ENCODE peak calls at places on chromosomes 12 and 14, in five cellular contexts. One of them, this sample, is unnamed.
A peak's percentile ranks its signal among the peaks of the same experiment; 100 is the strongest.

GRCh38 chr14:31243860-31244259 is 36.3 kb upstream of the HECTD1 start:
- DNase-seq in K562: no peak
- DNase-seq in HepG2: no peak
- DNase-seq in A549: no peak
- DNase-seq in IMR-90: no peak
- DNase-seq in this sample: no peak

GRCh38 chr12:69639400-69640016 is 28.8 kb upstream of the LRRC10 start:
- DNase-seq in IMR-90: peak; percentile 67
- DNase-seq in A549: peak; percentile 79
- DNase-seq in HepG2: peak; percentile 52
- DNase-seq in K562: peak; percentile 80
- DNase-seq in this sample: peak; percentile 36

GRCh38 chr12:11545438-11546330 is 103.8 kb upstream of the ETV6 start:
- DNase-seq in A549: no peak
- DNase-seq in IMR-90: no peak
- DNase-seq in K562: no peak
- DNase-seq in HepG2: no peak
- DNase-seq in this sample: no peak

GRCh38 chr12:119687344-119687865 is 19.5 kb downstream of the PRKAB1 start:
- DNase-seq in A549: no peak
- DNase-seq in HepG2: no peak
- DNase-seq in IMR-90: no peak
- DNase-seq in K562: no peak
- DNase-seq in this sample: no peak

GRCh38 chr14:35337557-35338255 is 45.5 kb downstream of the PSMA6 start:
- DNase-seq in IMR-90: no peak
- DNase-seq in A549: peak; percentile 42
- DNase-seq in HepG2: no peak
- DNase-seq in K562: no peak
- DNase-seq in this sample: no peak

GRCh38 chr12:27966870-27967269 is 5.7 kb downstream of the PTHLH start:
- DNase-seq in K562: peak; percentile 68
- DNase-seq in IMR-90: peak; percentile 99
- DNase-seq in A549: peak; percentile 91
- DNase-seq in HepG2: peak; percentile 20
- DNase-seq in this sample: no peak

GRCh38 chr12:27555316-27555715 is 31.3 kb downstream of the PPFIBP1 start:
- DNase-seq in A549: no peak
- DNase-seq in K562: no peak
- DNase-seq in IMR-90: no peak
- DNase-seq in HepG2: no peak
- DNase-seq in this sample: no peak

GRCh38 chr14:58805605-58806358 is 168.0 kb downstream of the DACT1 start:
- DNase-seq in K562: no peak
- DNase-seq in IMR-90: peak; percentile 44
- DNase-seq in HepG2: no peak
- DNase-seq in A549: no peak
- DNase-seq in this sample: no peak

GRCh38 chr14:72665259-72665658 is 228.6 kb downstream of the DPF3 start:
- DNase-seq in IMR-90: peak; percentile 100
- DNase-seq in A549: peak; percentile 74
- DNase-seq in K562: no peak
- DNase-seq in HepG2: peak; percentile 7
- DNase-seq in this sample: no peak

GRCh38 chr12:131230340-131231099 is 276.8 kb downstream of the ADGRD1 start:
- DNase-seq in IMR-90: no peak
- DNase-seq in K562: peak; percentile 58
- DNase-seq in A549: no peak
- DNase-seq in HepG2: no peak
- DNase-seq in this sample: no peak

GRCh38 chr12:89064780-89065179 is 287.5 kb downstream of the DUSP6 start:
- DNase-seq in K562: no peak
- DNase-seq in A549: peak; percentile 6
- DNase-seq in HepG2: no peak
- DNase-seq in IMR-90: peak; percentile 71
- DNase-seq in this sample: no peak

GRCh38 chr14:103545219-103545914 is 16.4 kb downstream of the TRMT61A start:
- DNase-seq in HepG2: no peak
- DNase-seq in A549: no peak
- DNase-seq in IMR-90: no peak
- DNase-seq in K562: no peak
- DNase-seq in this sample: no peak

GRCh38 chr12:3445127-3445978 is 45.6 kb upstream of the PRMT8 start:
- DNase-seq in HepG2: no peak
- DNase-seq in A549: no peak
- DNase-seq in IMR-90: no peak
- DNase-seq in K562: no peak
- DNase-seq in this sample: no peak

GRCh38 chr12:90393654-90394053 is 561.3 kb downstream of the CCER1 start:
- DNase-seq in K562: no peak
- DNase-seq in HepG2: no peak
- DNase-seq in IMR-90: no peak
- DNase-seq in A549: no peak
- DNase-seq in this sample: no peak

GRCh38 chr14:61080591-61081010 is 99.6 kb downstream of the SLC38A6 start:
- DNase-seq in A549: no peak
- DNase-seq in K562: no peak
- DNase-seq in HepG2: no peak
- DNase-seq in IMR-90: peak; percentile 83
- DNase-seq in this sample: no peak

GRCh38 chr12:124456652-124457152 is 110.7 kb downstream of the NCOR2 start:
- DNase-seq in HepG2: no peak
- DNase-seq in A549: no peak
- DNase-seq in IMR-90: no peak
- DNase-seq in K562: no peak
- DNase-seq in this sample: no peak

GRCh38 chr14:89252887-89253532 is 164.0 kb downstream of the FOXN3 start:
- DNase-seq in K562: no peak
- DNase-seq in A549: peak; percentile 11
- DNase-seq in HepG2: no peak
- DNase-seq in IMR-90: peak; percentile 11
- DNase-seq in this sample: peak; percentile 17

GRCh38 chr14:47278233-47278842 is 397.1 kb downstream of the MDGA2 start:
- DNase-seq in K562: peak; percentile 5
- DNase-seq in HepG2: peak; percentile 11
- DNase-seq in IMR-90: no peak
- DNase-seq in A549: peak; percentile 31
- DNase-seq in this sample: peak; percentile 82

GRCh38 chr12:14710632-14711324 is 14.4 kb upstream of the GUCY2C start:
- DNase-seq in A549: no peak
- DNase-seq in IMR-90: no peak
- DNase-seq in HepG2: no peak
- DNase-seq in K562: no peak
- DNase-seq in this sample: no peak

GRCh38 chr12:42332301-42332894 is 6.4 kb downstream of the PPHLN1 start:
- DNase-seq in K562: peak; percentile 42
- DNase-seq in IMR-90: peak; percentile 51
- DNase-seq in A549: peak; percentile 66
- DNase-seq in HepG2: peak; percentile 34
- DNase-seq in this sample: no peak

GRCh38 chr12:56157201-56158028 is 744 bp upstream of the MYL6 start:
- DNase-seq in IMR-90: peak; percentile 83
- DNase-seq in K562: no peak
- DNase-seq in HepG2: peak; percentile 92
- DNase-seq in A549: peak; percentile 87
- DNase-seq in this sample: peak; percentile 79

GRCh38 chr12:109153711-109154434 is 37.5 kb downstream of the ACACB start:
- DNase-seq in K562: peak; percentile 29
- DNase-seq in HepG2: peak; percentile 49
- DNase-seq in A549: no peak
- DNase-seq in IMR-90: no peak
- DNase-seq in this sample: no peak

GRCh38 chr14:92143309-92143708 is 21.5 kb downstream of the CPSF2 start:
- DNase-seq in A549: no peak
- DNase-seq in K562: no peak
- DNase-seq in HepG2: no peak
- DNase-seq in IMR-90: no peak
- DNase-seq in this sample: no peak

GRCh38 chr12:133130808-133131128 is 341 bp downstream of the ZNF10 start:
- DNase-seq in K562: peak; percentile 14
- DNase-seq in A549: no peak
- DNase-seq in HepG2: no peak
- DNase-seq in IMR-90: no peak
- DNase-seq in this sample: no peak

GRCh38 chr12:114476159-114476558 is 70.2 kb upstream of the TBX5 start:
- DNase-seq in K562: peak; percentile 19
- DNase-seq in HepG2: peak; percentile 40
- DNase-seq in IMR-90: peak; percentile 66
- DNase-seq in A549: peak; percentile 49
- DNase-seq in this sample: no peak

GRCh38 chr12:20148241-20148640 is 220.1 kb upstream of the PDE3A start:
- DNase-seq in A549: no peak
- DNase-seq in HepG2: no peak
- DNase-seq in K562: no peak
- DNase-seq in IMR-90: no peak
- DNase-seq in this sample: no peak

GRCh38 chr14:102940729-102941362 is 18.4 kb downstream of the AMN start:
- DNase-seq in K562: no peak
- DNase-seq in IMR-90: no peak
- DNase-seq in HepG2: no peak
- DNase-seq in A549: no peak
- DNase-seq in this sample: no peak

GRCh38 chr12:85369365-85370154 is 89.5 kb downstream of the ALX1 start:
- DNase-seq in HepG2: no peak
- DNase-seq in K562: no peak
- DNase-seq in IMR-90: no peak
- DNase-seq in A549: no peak
- DNase-seq in this sample: no peak

DNA sequence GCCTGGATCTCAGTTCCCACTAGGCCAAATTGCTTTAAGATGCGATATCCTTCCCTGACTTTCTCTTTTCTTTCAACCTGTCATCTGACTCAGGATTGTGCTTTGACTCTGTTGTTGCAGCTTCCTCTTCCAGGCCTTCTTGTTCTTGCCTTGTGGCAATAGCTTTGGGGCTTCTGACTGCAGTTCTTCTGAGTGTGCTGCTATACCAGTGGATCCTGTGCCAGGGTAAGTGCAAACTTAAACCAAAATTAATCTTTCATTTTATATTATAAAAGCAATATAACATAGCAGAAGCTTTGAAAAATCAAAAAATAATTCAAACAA is 2.7 kb downstream of the KLRG1 start:
- DNase-seq in A549: no peak
- DNase-seq in HepG2: no peak
- DNase-seq in IMR-90: no peak
- DNase-seq in K562: no peak
- DNase-seq in this sample: no peak
- H3K4me1 ChIP-seq in A549: no peaks in the 10 kb centered on the region
- H3K4me1 ChIP-seq in HepG2: peaks cover 12% of the 10 kb centered on the region
- H3K4me1 ChIP-seq in IMR-90: no peaks in the 10 kb centered on the region
- H3K4me1 ChIP-seq in K562: no peaks in the 10 kb centered on the region
- H3K4me1 ChIP-seq in this sample: no peaks in the 10 kb centered on the region

GRCh38 chr14:71021347-71022014 is 114.2 kb downstream of the PCNX1 start:
- DNase-seq in HepG2: no peak
- DNase-seq in IMR-90: peak; percentile 83
- DNase-seq in K562: no peak
- DNase-seq in A549: peak; percentile 19
- DNase-seq in this sample: no peak
- TF ChIP-seq MAFK in HepG2: no peak
- TF ChIP-seq MAFK in IMR-90: no peak
- TF ChIP-seq MAFK in K562: no peak
- TF ChIP-seq MAFK in A549: no peak
- TF ChIP-seq MAFK in this sample: no peak

GRCh38 chr12:118311666-118312065 is 61.0 kb downstream of the TAOK3 start:
- DNase-seq in HepG2: no peak
- DNase-seq in K562: no peak
- DNase-seq in A549: no peak
- DNase-seq in IMR-90: no peak
- DNase-seq in this sample: no peak
- H3K4me1 ChIP-seq in HepG2: no peaks in the 10 kb centered on the region
- H3K4me1 ChIP-seq in K562: peaks cover 6% of the 10 kb centered on the region
- H3K4me1 ChIP-seq in A549: peaks cover 17% of the 10 kb centered on the region
- H3K4me1 ChIP-seq in IMR-90: peaks cover 6% of the 10 kb centered on the region
- H3K4me1 ChIP-seq in this sample: no peaks in the 10 kb centered on the region

DNA sequence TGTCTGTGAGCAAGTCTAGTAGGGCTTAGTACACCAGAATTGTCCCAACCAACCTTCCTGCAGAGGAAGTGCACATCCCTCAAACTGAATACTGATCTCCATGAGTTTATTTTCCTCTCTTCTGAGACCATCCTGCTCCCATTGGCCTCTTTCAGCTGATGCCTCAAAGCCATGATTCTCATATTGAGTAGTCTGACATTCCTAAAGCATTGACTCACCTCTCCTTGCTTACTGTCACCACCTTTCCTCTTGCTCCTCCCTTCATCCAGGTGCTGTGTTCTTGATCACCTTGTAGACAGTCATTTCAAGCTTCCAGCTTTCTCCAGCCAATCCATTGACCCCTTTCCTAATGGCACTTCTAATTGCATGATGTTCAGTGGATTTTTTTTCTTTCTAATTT is 583.7 kb upstream of the USP15 start:
- DNase-seq in HepG2: no peak
- DNase-seq in K562: no peak
- DNase-seq in A549: no peak
- DNase-seq in IMR-90: no peak
- DNase-seq in this sample: no peak
- TF ChIP-seq MAFK in HepG2: no peak
- TF ChIP-seq MAFK in K562: no peak
- TF ChIP-seq MAFK in A549: no peak
- TF ChIP-seq MAFK in IMR-90: no peak
- TF ChIP-seq MAFK in this sample: no peak